ENCODE peak calls at places on chromosomes 13 and 19, in eight cellular contexts. M is CD8-positive, alpha-beta memory T cell; G is Calu3; O is memory B cell; F is NCI-H2081; W is activated T-cell treated with anti-CD3 and anti-CD28 coated beads for 1 hour; V is heart left ventricle; P is EH. J is an unnamed sample.

GRCh38 chr13:74040200-74040599 is 94.0 kb downstream of the KLF12 start:
- DNase-seq in P (peak), M (no peak), V (peak), O (peak), F (no peak), G (peak), W (no peak), J (no peak)

GRCh38 chr13:80033286-80033685 is 307.6 kb downstream of the SPRY2 start:
- DNase-seq in P (no peak), G (no peak), M (no peak), W (no peak), V (no peak), O (no peak), F (no peak), J (no peak)

GRCh38 chr19:48479686-48480085 is 10.5 kb downstream of the CYTH2 start:
- DNase-seq in F (no peak), V (no peak), O (no peak), P (no peak), W (no peak), M (no peak), G (no peak), J (no peak)

GRCh38 chr19:23698711-23699520 is 11.9 kb upstream of the ZNF675 start:
- DNase-seq in M (no peak), F (no peak), P (no peak), O (no peak), G (no peak), V (no peak), W (no peak), J (no peak)

GRCh38 chr19:13865243-13865577 is 11.7 kb upstream of the NANOS3 start:
- DNase-seq in G (no peak), V (no peak), W (no peak), O (no peak), F (no peak), M (no peak), P (no peak), J (no peak)

GRCh38 chr13:110014719-110015118 is 228.3 kb upstream of the IRS2 start:
- DNase-seq in F (peak), W (no peak), V (no peak), O (no peak), P (no peak), G (no peak), M (no peak), J (no peak)

GRCh38 chr13:100512422-100512821 is 76.2 kb downstream of the GGACT start:
- DNase-seq in V (no peak), W (no peak), G (no peak), O (no peak), P (peak), F (no peak), M (no peak), J (no peak)

GRCh38 chr19:11576186-11576585 is 1.3 kb downstream of the ACP5 start:
- DNase-seq in V (no peak), P (no peak), F (no peak), O (no peak), W (no peak), M (no peak), G (no peak), J (no peak)

GRCh38 chr19:5130371-5131030 is 161.6 kb downstream of the KDM4B start:
- DNase-seq in O (peak), P (no peak), F (no peak), V (no peak), G (no peak), M (peak), W (peak), J (no peak)

GRCh38 chr19:15702590-15702930 is 25.3 kb upstream of the OR10H2 start:
- DNase-seq in P (peak), M (no peak), F (peak), O (no peak), W (no peak), G (peak), V (peak), J (no peak)

GRCh38 chr13:62162860-62163259 is 747.2 kb upstream of the PCDH20 start:
- DNase-seq in V (no peak), W (no peak), P (no peak), G (no peak), M (no peak), O (no peak), F (no peak), J (no peak)

GRCh38 chr19:39497850-39498261 is 891 bp upstream of the DLL3 start:
- DNase-seq in F (peak), G (peak), P (peak), M (no peak), W (no peak), V (no peak), O (no peak), J (no peak)

GRCh38 chr19:46350758-46351159 is 3.9 kb downstream of the PPP5C start:
- DNase-seq in G (no peak), V (no peak), P (no peak), O (no peak), W (no peak), M (peak), F (no peak), J (no peak)